ENCODE peak calls at places on chromosome 13, in five cellular contexts. One of them, this sample, is unnamed.

GRCh38 chr13:112812306-112813034 is 122.6 kb downstream of the ATP11A start:
- DNase-seq in H1: no peak
- DNase-seq in K562: no peak
- DNase-seq in HepG2: no peak
- DNase-seq in GM12878: no peak
- DNase-seq in this sample: no peak

GRCh38 chr13:44220948-44221347 is 152.7 kb upstream of the SERP2 start:
- DNase-seq in HepG2: no peak
- DNase-seq in H1: no peak
- DNase-seq in K562: no peak
- DNase-seq in GM12878: no peak
- DNase-seq in this sample: no peak

GRCh38 chr13:106523566-106523965 is 11.9 kb downstream of the EFNB2 start:
- DNase-seq in K562: no peak
- DNase-seq in HepG2: no peak
- DNase-seq in H1: no peak
- DNase-seq in GM12878: no peak
- DNase-seq in this sample: no peak

GRCh38 chr13:99316657-99317244 is 9.6 kb upstream of the GPR183 start:
- DNase-seq in H1: no peak
- DNase-seq in GM12878: no peak
- DNase-seq in HepG2: no peak
- DNase-seq in K562: no peak
- DNase-seq in this sample: no peak

GRCh38 chr13:36369268-36370107 is 23.3 kb upstream of the SPART start:
- DNase-seq in HepG2: no peak
- DNase-seq in GM12878: no peak
- DNase-seq in H1: no peak
- DNase-seq in K562: no peak
- DNase-seq in this sample: no peak

GRCh38 chr13:85772379-85772778 is 26.8 kb downstream of the SLITRK6 start:
- DNase-seq in GM12878: no peak
- DNase-seq in K562: no peak
- DNase-seq in H1: no peak
- DNase-seq in HepG2: peak; percentile 12
- DNase-seq in this sample: no peak

GRCh38 chr13:34078334-34078999 is 260.5 kb downstream of the RFC3 start:
- DNase-seq in K562: no peak
- DNase-seq in GM12878: no peak
- DNase-seq in HepG2: no peak
- DNase-seq in H1: no peak
- DNase-seq in this sample: peak; percentile 4

GRCh38 chr13:32142956-32143375 is 111.4 kb downstream of the FRY start:
- DNase-seq in K562: no peak
- DNase-seq in GM12878: no peak
- DNase-seq in HepG2: peak; percentile 98
- DNase-seq in H1: no peak
- DNase-seq in this sample: peak; percentile 82

GRCh38 chr13:48078251-48078656 is 16.6 kb downstream of the MED4 start:
- DNase-seq in HepG2: peak; percentile 42
- DNase-seq in K562: no peak
- DNase-seq in H1: no peak
- DNase-seq in GM12878: peak; percentile 68
- DNase-seq in this sample: peak; percentile 20

GRCh38 chr13:65638572-65639168 is 1591.5 kb downstream of the PCDH9 start:
- DNase-seq in GM12878: no peak
- DNase-seq in K562: peak; percentile 10
- DNase-seq in HepG2: peak; percentile 16
- DNase-seq in H1: no peak
- DNase-seq in this sample: peak; percentile 72

GRCh38 chr13:82698383-82698782 is 1183.9 kb downstream of the SLITRK1 start:
- DNase-seq in H1: no peak
- DNase-seq in K562: no peak
- DNase-seq in HepG2: no peak
- DNase-seq in GM12878: no peak
- DNase-seq in this sample: no peak

GRCh38 chr13:31697290-31697689 is 42.0 kb upstream of the RXFP2 start:
- DNase-seq in K562: no peak
- DNase-seq in HepG2: no peak
- DNase-seq in GM12878: no peak
- DNase-seq in H1: no peak
- DNase-seq in this sample: no peak

GRCh38 chr13:21014666-21015170 is 46.7 kb downstream of the LATS2 start:
- DNase-seq in GM12878: no peak
- DNase-seq in K562: no peak
- DNase-seq in H1: no peak
- DNase-seq in HepG2: peak; percentile 79
- DNase-seq in this sample: no peak

GRCh38 chr13:36174923-36175322 is 39.4 kb downstream of the SOHLH2 start:
- DNase-seq in K562: no peak
- DNase-seq in GM12878: no peak
- DNase-seq in H1: no peak
- DNase-seq in HepG2: no peak
- DNase-seq in this sample: no peak

GRCh38 chr13:30846311-30846710 is 59.8 kb upstream of the MEDAG start:
- DNase-seq in K562: no peak
- DNase-seq in H1: no peak
- DNase-seq in HepG2: no peak
- DNase-seq in GM12878: no peak
- DNase-seq in this sample: no peak

GRCh38 chr13:103371271-103371670 is 305.1 kb upstream of the SLC10A2 start:
- DNase-seq in K562: no peak
- DNase-seq in H1: no peak
- DNase-seq in HepG2: no peak
- DNase-seq in GM12878: no peak
- DNase-seq in this sample: no peak

GRCh38 chr13:97109841-97110492 is 112.2 kb upstream of the MBNL2 start:
- DNase-seq in K562: peak; percentile 80
- DNase-seq in GM12878: no peak
- DNase-seq in H1: peak; percentile 92
- DNase-seq in HepG2: peak; percentile 68
- DNase-seq in this sample: peak; percentile 80

GRCh38 chr13:97109256-97109655 is 112.9 kb upstream of the MBNL2 start:
- DNase-seq in HepG2: no peak
- DNase-seq in H1: no peak
- DNase-seq in GM12878: no peak
- DNase-seq in K562: no peak
- DNase-seq in this sample: no peak

GRCh38 chr13:97106323-97106722 is 112.0 kb upstream of the OXGR1 start:
- DNase-seq in HepG2: no peak
- DNase-seq in H1: no peak
- DNase-seq in GM12878: no peak
- DNase-seq in K562: no peak
- DNase-seq in this sample: no peak

GRCh38 chr13:97107815-97108534 is 113.7 kb upstream of the OXGR1 start:
- DNase-seq in HepG2: no peak
- DNase-seq in K562: no peak
- DNase-seq in GM12878: no peak
- DNase-seq in H1: no peak
- DNase-seq in this sample: no peak

DNA sequence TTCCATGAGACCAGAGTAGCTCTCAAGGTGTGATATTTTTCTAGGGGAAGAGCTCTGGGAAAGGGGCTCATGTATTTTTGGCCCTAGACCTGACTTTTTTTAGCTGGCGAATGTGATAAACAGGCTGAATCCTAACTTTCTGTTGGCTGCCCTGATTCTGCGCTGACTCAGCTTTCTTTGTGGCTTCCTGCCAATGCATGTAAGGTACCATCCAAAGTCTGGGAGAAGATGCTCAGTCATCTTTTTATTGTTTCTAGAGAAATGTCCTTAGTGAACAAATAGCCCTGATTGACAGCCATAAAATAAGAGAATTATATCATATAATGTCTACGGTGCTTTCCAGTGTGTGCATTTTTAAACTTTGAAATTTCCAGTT is 113.6 kb upstream of the MBNL2 start:
- DNase-seq in HepG2: no peak
- DNase-seq in K562: peak; percentile 39
- DNase-seq in GM12878: no peak
- DNase-seq in H1: no peak
- DNase-seq in this sample: no peak
- TF ChIP-seq CREB1 in HepG2: no peak
- TF ChIP-seq CREB1 in K562: no peak
- TF ChIP-seq CREB1 in GM12878: no peak
- TF ChIP-seq CREB1 in H1: no peak
- TF ChIP-seq CREB1 in this sample: no peak

GRCh38 chr13:110232756-110233155 is 74.2 kb downstream of the COL4A1 start:
- DNase-seq in HepG2: no peak
- DNase-seq in H1: peak; percentile 32
- DNase-seq in K562: no peak
- DNase-seq in GM12878: no peak
- DNase-seq in this sample: no peak
- H3K4me3 ChIP-seq in HepG2: no peak overlapping the region
- H3K4me3 ChIP-seq in H1: no peak overlapping the region
- H3K4me3 ChIP-seq in K562: no peak overlapping the region
- H3K4me3 ChIP-seq in GM12878: no peak overlapping the region
- H3K4me3 ChIP-seq in this sample: no peak overlapping the region

DNA sequence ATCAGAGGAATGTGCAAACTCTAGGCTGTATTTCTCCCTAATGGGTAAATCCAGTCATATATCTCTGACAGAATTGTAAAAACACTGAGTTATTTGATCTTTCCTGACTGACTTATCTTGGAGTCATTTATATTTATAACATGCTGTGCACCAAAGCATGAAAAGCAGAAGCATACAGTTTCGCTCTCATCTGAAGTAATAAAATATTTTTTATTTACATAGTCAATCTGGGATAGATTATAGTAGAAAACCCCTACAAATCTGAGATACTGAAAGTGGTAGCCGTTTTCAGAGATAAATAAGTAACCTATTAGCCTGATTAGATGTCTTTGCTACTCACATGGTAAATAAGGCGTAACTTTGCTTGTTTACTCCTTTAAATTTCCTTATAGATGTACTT is 35.0 kb downstream of the LRCH1 start:
- DNase-seq in H1: no peak
- DNase-seq in K562: no peak
- DNase-seq in GM12878: no peak
- DNase-seq in HepG2: no peak
- DNase-seq in this sample: no peak
- H3K27ac ChIP-seq in H1: no peak overlapping the region
- H3K27ac ChIP-seq in K562: no peak overlapping the region
- H3K27ac ChIP-seq in GM12878: peak overlapping the region; percentile 29
- H3K27ac ChIP-seq in HepG2: no peak overlapping the region
- H3K27ac ChIP-seq in this sample: no peak overlapping the region

DNA sequence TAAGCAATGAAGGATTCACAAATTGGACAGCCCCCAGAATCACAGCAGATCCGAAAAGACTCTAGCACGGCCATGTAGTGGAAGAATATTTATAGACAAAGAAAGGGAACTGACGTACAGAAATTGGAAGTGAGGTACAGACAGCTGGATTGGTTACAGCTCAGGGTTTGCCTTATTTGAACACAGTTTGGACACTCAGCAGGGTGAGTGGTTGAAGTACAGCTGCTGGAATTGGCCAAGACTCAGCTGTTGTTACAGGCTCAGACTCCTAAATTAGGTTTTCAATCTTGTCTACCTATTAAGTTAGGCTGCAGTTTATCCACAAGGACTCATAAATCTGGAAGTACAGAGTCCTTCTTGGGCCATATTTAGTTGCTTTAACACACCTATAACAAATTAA is 5.8 kb upstream of the CFAP97D2 start:
- DNase-seq in GM12878: no peak
- DNase-seq in K562: no peak
- DNase-seq in H1: no peak
- DNase-seq in HepG2: no peak
- DNase-seq in this sample: no peak
- TF ChIP-seq CREB1 in GM12878: no peak
- TF ChIP-seq CREB1 in K562: no peak
- TF ChIP-seq CREB1 in H1: no peak
- TF ChIP-seq CREB1 in HepG2: no peak
- TF ChIP-seq CREB1 in this sample: no peak

DNA sequence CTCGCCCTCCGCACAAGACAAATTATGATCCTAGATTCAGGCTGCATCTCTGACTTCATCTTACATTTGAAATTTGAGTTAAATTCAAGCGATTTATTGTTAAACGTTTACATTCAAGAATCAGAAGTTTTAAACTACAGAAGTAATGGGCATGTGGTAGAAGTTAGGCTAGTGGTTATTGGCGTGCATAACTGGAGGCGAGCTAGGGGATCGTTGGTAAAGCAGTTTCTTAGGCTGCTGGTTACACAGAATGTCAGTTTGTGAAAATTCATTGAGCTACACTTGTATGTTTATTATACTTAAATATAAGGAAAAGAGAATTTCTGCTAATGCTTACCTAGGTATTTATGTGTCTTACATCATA is 733 bp upstream of the CDX2 start:
- DNase-seq in GM12878: no peak
- DNase-seq in H1: no peak
- DNase-seq in HepG2: no peak
- DNase-seq in K562: no peak
- DNase-seq in this sample: no peak
- H3K4me3 ChIP-seq in GM12878: no peak overlapping the region
- H3K4me3 ChIP-seq in H1: no peak overlapping the region
- H3K4me3 ChIP-seq in HepG2: no peak overlapping the region
- H3K4me3 ChIP-seq in K562: no peak overlapping the region
- H3K4me3 ChIP-seq in this sample: peak overlapping the region; percentile 39